ENCODE peak calls at places on chromosomes 16 and 17, in five cellular contexts. One of them, this sample, is unnamed.

GRCh38 chr17:57861737-57862409 is 12.0 kb upstream of the MRPS23 start:
- DNase-seq in GM12878: no peak
- DNase-seq in A549: peak
- DNase-seq in endothelial cell of umbilical vein: peak
- DNase-seq in HepG2: peak
- DNase-seq in this sample: no peak

GRCh38 chr17:61383689-61384201 is 15.9 kb upstream of the TBX2 start:
- DNase-seq in GM12878: no peak
- DNase-seq in A549: no peak
- DNase-seq in endothelial cell of umbilical vein: no peak
- DNase-seq in HepG2: no peak
- DNase-seq in this sample: no peak

GRCh38 chr17:13114601-13115024 is 96.8 kb upstream of the ELAC2 start:
- DNase-seq in GM12878: no peak
- DNase-seq in A549: peak
- DNase-seq in endothelial cell of umbilical vein: no peak
- DNase-seq in HepG2: peak
- DNase-seq in this sample: peak

GRCh38 chr17:2954898-2955445 is 108.4 kb downstream of the OR1D5 start:
- DNase-seq in GM12878: no peak
- DNase-seq in A549: peak
- DNase-seq in endothelial cell of umbilical vein: peak
- DNase-seq in HepG2: peak
- DNase-seq in this sample: peak

GRCh38 chr17:65191805-65192740 is 54.9 kb downstream of the RGS9 start:
- DNase-seq in GM12878: no peak
- DNase-seq in A549: peak
- DNase-seq in endothelial cell of umbilical vein: peak
- DNase-seq in HepG2: peak
- DNase-seq in this sample: peak

GRCh38 chr17:32102697-32103096 is 39.6 kb upstream of the RHOT1 start:
- DNase-seq in GM12878: no peak
- DNase-seq in A549: no peak
- DNase-seq in endothelial cell of umbilical vein: no peak
- DNase-seq in HepG2: no peak
- DNase-seq in this sample: no peak

GRCh38 chr17:41352597-41353366 is 2.2 kb upstream of the KRT33A start:
- DNase-seq in GM12878: no peak
- DNase-seq in A549: no peak
- DNase-seq in endothelial cell of umbilical vein: no peak
- DNase-seq in HepG2: no peak
- DNase-seq in this sample: no peak

GRCh38 chr16:87602821-87603683 is 744 bp downstream of the JPH3 start:
- DNase-seq in GM12878: no peak
- DNase-seq in A549: no peak
- DNase-seq in endothelial cell of umbilical vein: no peak
- DNase-seq in HepG2: no peak
- DNase-seq in this sample: no peak

GRCh38 chr17:4556996-4557395 is 1.8 kb upstream of the MYBBP1A start:
- DNase-seq in GM12878: no peak
- DNase-seq in A549: no peak
- DNase-seq in endothelial cell of umbilical vein: no peak
- DNase-seq in HepG2: no peak
- DNase-seq in this sample: no peak

GRCh38 chr16:65975049-65975708 is 391.3 kb upstream of the CDH5 start:
- DNase-seq in GM12878: no peak
- DNase-seq in A549: no peak
- DNase-seq in endothelial cell of umbilical vein: no peak
- DNase-seq in HepG2: no peak
- DNase-seq in this sample: peak

GRCh38 chr17:55433629-55434422 is 12.2 kb upstream of the MMD start:
- DNase-seq in GM12878: no peak
- DNase-seq in A549: peak
- DNase-seq in endothelial cell of umbilical vein: peak
- DNase-seq in HepG2: peak
- DNase-seq in this sample: peak

GRCh38 chr16:11669380-11670146 is 1.3 kb downstream of the SNN start:
- DNase-seq in GM12878: peak
- DNase-seq in A549: no peak
- DNase-seq in endothelial cell of umbilical vein: peak
- DNase-seq in HepG2: no peak
- DNase-seq in this sample: peak

GRCh38 chr16:87173294-87173883 is 143.8 kb downstream of the C16orf95 start:
- DNase-seq in GM12878: no peak
- DNase-seq in A549: no peak
- DNase-seq in endothelial cell of umbilical vein: peak
- DNase-seq in HepG2: no peak
- DNase-seq in this sample: no peak

GRCh38 chr16:58494981-58495860 is 4.7 kb upstream of the NDRG4 start:
- DNase-seq in GM12878: peak
- DNase-seq in A549: peak
- DNase-seq in endothelial cell of umbilical vein: peak
- DNase-seq in HepG2: peak
- DNase-seq in this sample: peak

GRCh38 chr16:23768581-23768980 is 13.8 kb downstream of the CHP2 start:
- DNase-seq in GM12878: no peak
- DNase-seq in A549: no peak
- DNase-seq in endothelial cell of umbilical vein: no peak
- DNase-seq in HepG2: no peak
- DNase-seq in this sample: no peak

GRCh38 chr16:85042606-85043005 is 15.0 kb downstream of the KIAA0513 start:
- DNase-seq in GM12878: no peak
- DNase-seq in A549: no peak
- DNase-seq in endothelial cell of umbilical vein: no peak
- DNase-seq in HepG2: no peak
- DNase-seq in this sample: no peak

GRCh38 chr17:41567317-41567716 is 4.5 kb downstream of the KRT9 start:
- DNase-seq in GM12878: no peak
- DNase-seq in A549: no peak
- DNase-seq in endothelial cell of umbilical vein: no peak
- DNase-seq in HepG2: no peak
- DNase-seq in this sample: no peak

GRCh38 chr16:24645739-24646645 is 83.5 kb upstream of the TNRC6A start:
- DNase-seq in GM12878: no peak
- DNase-seq in A549: peak
- DNase-seq in endothelial cell of umbilical vein: peak
- DNase-seq in HepG2: peak
- DNase-seq in this sample: peak

GRCh38 chr16:68091604-68092261 is 6.6 kb downstream of the NFATC3 start:
- DNase-seq in GM12878: no peak
- DNase-seq in A549: no peak
- DNase-seq in endothelial cell of umbilical vein: peak
- DNase-seq in HepG2: peak
- DNase-seq in this sample: peak

GRCh38 chr16:68090109-68090508 is 4.9 kb downstream of the NFATC3 start:
- DNase-seq in GM12878: no peak
- DNase-seq in A549: no peak
- DNase-seq in endothelial cell of umbilical vein: no peak
- DNase-seq in HepG2: no peak
- DNase-seq in this sample: peak

GRCh38 chr16:68089067-68089466 is 3.9 kb downstream of the NFATC3 start:
- DNase-seq in GM12878: no peak
- DNase-seq in A549: no peak
- DNase-seq in endothelial cell of umbilical vein: no peak
- DNase-seq in HepG2: no peak
- DNase-seq in this sample: no peak

GRCh38 chr16:68088130-68088972 is 3.2 kb downstream of the NFATC3 start:
- DNase-seq in GM12878: no peak
- DNase-seq in A549: no peak
- DNase-seq in endothelial cell of umbilical vein: no peak
- DNase-seq in HepG2: no peak
- DNase-seq in this sample: peak

DNA sequence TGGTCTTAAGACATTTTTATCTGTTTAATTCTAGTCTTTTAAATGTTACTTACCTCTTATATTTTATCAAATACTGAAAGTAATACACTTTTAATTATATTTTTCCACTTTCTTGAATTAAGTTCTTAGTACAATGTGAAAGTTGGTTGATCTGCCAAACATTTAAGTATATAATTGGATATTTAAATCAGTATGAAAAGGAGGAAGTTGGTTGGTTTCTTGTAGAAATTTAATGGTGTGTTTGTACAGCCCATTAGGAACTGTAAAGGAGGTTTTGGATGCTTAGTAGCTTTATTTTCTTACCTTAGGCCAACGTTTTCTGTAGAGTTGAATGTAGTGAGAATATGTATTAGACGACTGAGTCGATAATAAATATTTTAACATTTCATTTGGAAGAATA is 5.4 kb downstream of the NFATC3 start:
- DNase-seq in GM12878: no peak
- DNase-seq in A549: no peak
- DNase-seq in endothelial cell of umbilical vein: no peak
- DNase-seq in HepG2: no peak
- DNase-seq in this sample: peak
- TF ChIP-seq POLR2A in GM12878: no peak
- TF ChIP-seq POLR2A in A549: no peak
- TF ChIP-seq POLR2A in endothelial cell of umbilical vein: no peak
- TF ChIP-seq POLR2A in HepG2: no peak
- TF ChIP-seq POLR2A in this sample: no peak

DNA sequence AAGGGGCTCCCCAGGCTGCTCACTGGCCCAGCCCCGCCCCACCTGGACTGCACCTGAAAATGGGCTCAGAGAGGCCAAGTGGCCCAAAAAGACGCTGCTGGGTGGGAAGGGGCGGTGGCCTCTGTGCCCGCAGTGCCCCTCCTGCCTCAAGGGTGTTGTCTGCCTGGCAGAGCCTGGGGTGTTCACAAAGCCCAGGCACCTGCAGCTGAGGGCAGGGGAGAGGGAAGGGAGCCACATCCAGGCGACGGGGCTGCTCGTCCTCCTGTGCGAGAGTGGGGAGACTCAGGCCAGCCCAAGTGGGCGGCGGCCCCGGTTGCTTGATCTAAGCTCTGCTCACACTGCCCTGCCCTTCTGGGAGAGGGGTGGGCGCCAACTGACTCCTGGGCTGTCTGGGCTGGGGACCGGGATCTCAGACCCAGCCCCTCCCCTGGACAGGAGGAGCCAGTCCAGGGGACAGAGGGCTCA is 1.5 kb downstream of the MSLN start:
- DNase-seq in GM12878: no peak
- DNase-seq in A549: no peak
- DNase-seq in endothelial cell of umbilical vein: no peak
- DNase-seq in HepG2: no peak
- DNase-seq in this sample: no peak
- TF ChIP-seq MAX in GM12878: no peak
- TF ChIP-seq MAX in A549: no peak
- TF ChIP-seq MAX in endothelial cell of umbilical vein: no peak
- TF ChIP-seq MAX in HepG2: no peak
- TF ChIP-seq MAX in this sample: no peak

GRCh38 chr16:67481561-67482259 is 753 bp upstream of the ATP6V0D1 start:
- DNase-seq in GM12878: no peak
- DNase-seq in A549: no peak
- DNase-seq in endothelial cell of umbilical vein: peak
- DNase-seq in HepG2: peak
- DNase-seq in this sample: peak
- TF ChIP-seq MYC in GM12878: no peak
- TF ChIP-seq MYC in A549: no peak
- TF ChIP-seq MYC in endothelial cell of umbilical vein: no peak
- TF ChIP-seq MYC in HepG2: no peak
- TF ChIP-seq MYC in this sample: no peak

GRCh38 chr17:27892866-27893769 is at the start of gene LYRM9:
- DNase-seq in GM12878: peak
- DNase-seq in A549: peak
- DNase-seq in endothelial cell of umbilical vein: peak
- DNase-seq in HepG2: peak
- DNase-seq in this sample: peak
- TF ChIP-seq POLR2A in GM12878: peak
- TF ChIP-seq POLR2A in A549: peak
- TF ChIP-seq POLR2A in endothelial cell of umbilical vein: peak
- TF ChIP-seq POLR2A in HepG2: no peak
- TF ChIP-seq POLR2A in this sample: no peak

GRCh38 chr17:73985466-73986015 is 217.9 kb upstream of the RPL38 start:
- DNase-seq in GM12878: no peak
- DNase-seq in A549: no peak
- DNase-seq in endothelial cell of umbilical vein: no peak
- DNase-seq in HepG2: no peak
- DNase-seq in this sample: no peak
- TF ChIP-seq MAX in GM12878: no peak
- TF ChIP-seq MAX in A549: no peak
- TF ChIP-seq MAX in endothelial cell of umbilical vein: no peak
- TF ChIP-seq MAX in HepG2: no peak
- TF ChIP-seq MAX in this sample: no peak

DNA sequence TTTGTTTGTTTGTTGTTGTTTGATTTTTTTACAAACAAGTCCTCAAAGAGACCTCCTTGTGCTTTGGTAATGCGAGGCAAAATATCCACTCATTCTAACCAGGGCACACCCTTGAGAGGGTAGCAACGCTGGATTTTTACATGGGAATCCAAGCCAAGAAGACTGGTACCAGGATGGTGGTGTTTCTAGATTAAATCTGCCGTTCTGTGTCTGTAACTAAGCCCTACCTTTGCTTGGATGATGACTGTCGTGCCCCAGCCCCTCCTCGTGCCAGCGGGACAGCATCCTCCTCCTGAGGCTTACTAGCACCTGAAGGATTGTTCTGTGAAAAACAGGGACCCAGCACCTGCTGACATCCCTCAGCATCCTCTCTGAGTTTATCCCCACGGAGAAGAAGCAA is 5.2 kb upstream of the HSBP1 start:
- DNase-seq in GM12878: no peak
- DNase-seq in A549: no peak
- DNase-seq in endothelial cell of umbilical vein: no peak
- DNase-seq in HepG2: no peak
- DNase-seq in this sample: no peak
- TF ChIP-seq MYC in GM12878: no peak
- TF ChIP-seq MYC in A549: no peak
- TF ChIP-seq MYC in endothelial cell of umbilical vein: no peak
- TF ChIP-seq MYC in HepG2: no peak
- TF ChIP-seq MYC in this sample: no peak

DNA sequence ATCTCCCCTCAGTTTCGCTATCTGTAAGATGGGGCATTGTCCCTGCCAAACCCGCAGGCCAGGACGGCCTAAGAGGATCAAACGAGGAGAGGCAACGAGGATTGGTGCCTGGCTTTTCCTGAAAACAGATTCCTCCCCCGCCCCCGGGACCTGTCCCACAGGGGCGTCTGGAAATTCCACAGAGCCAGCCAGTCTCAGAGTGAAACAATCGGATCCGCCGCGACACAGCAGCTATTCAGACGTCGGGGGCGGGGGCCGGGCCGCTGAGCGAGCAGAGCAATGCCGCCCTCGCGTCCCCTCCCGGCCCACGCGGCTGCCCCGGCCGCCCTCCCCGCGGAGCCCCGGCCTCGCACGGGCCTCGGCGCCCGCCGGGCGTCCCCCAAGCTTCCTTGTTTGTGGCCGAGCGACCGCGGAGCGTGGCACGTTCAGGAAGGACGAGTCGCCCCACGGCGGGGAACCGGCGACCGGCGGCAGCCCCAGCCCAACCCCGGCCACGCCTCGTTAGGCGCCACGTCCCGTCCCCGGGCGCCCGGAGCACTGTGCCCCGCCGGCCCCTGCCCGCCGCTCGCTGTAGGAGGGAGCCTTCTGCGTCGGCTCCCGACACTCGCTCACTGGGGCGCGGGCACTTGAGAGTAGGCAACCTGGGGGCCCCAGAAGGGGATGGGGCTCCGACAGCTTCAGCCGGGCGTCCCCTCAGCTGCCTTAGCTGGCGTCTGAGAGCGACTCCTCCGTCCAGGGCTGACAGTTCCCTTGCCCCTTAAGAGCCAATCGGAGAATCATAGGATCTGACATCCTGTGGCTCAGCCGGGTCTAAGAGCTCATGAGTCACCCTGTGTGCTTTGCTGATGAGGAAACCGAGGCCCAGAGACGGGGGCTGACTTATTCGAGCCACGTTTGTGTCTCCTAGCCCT is 29.7 kb upstream of the PHOSPHO1 start:
- DNase-seq in GM12878: no peak
- DNase-seq in A549: peak
- DNase-seq in endothelial cell of umbilical vein: peak
- DNase-seq in HepG2: peak
- DNase-seq in this sample: peak
- TF ChIP-seq POLR2A in GM12878: no peak
- TF ChIP-seq POLR2A in A549: peak
- TF ChIP-seq POLR2A in endothelial cell of umbilical vein: peak
- TF ChIP-seq POLR2A in HepG2: no peak
- TF ChIP-seq POLR2A in this sample: peak